ENCODE peak calls at places on chromosome 13, in ten cellular contexts. E, B, Q, U, X, V, O, P, H and R are unnamed samples.

GRCh38 chr13:48542581-48543341 is 9.9 kb upstream of the RCBTB2 start:
- DNase-seq in E (no peak), B (peak), Q (peak), U (no peak), X (peak), V (peak), O (peak), P (no peak), H (peak), R (peak)

GRCh38 chr13:57018915-57019314 is 121.8 kb upstream of the PRR20A start:
- DNase-seq in E (no peak), B (no peak), Q (no peak), U (no peak), X (no peak), V (no peak), O (no peak), P (no peak), H (no peak), R (no peak)

GRCh38 chr13:33512880-33513554 is 227.5 kb upstream of the STARD13 start:
- DNase-seq in E (no peak), B (peak), Q (no peak), U (peak), X (no peak), V (no peak), O (no peak), P (no peak), H (no peak), R (peak)

GRCh38 chr13:94613051-94613450 is 11.4 kb downstream of the GPR180 start:
- DNase-seq in E (no peak), B (no peak), Q (no peak), U (no peak), X (no peak), V (no peak), O (no peak), P (no peak), H (no peak), R (no peak)

GRCh38 chr13:59533561-59534337 is 630.0 kb downstream of the DIAPH3 start:
- DNase-seq in E (no peak), B (peak), Q (no peak), U (no peak), X (no peak), V (no peak), O (no peak), P (no peak), H (no peak), R (no peak)

GRCh38 chr13:22357132-22357531 is 686.3 kb downstream of the FGF9 start:
- DNase-seq in E (no peak), B (no peak), Q (no peak), U (peak), X (no peak), V (no peak), O (no peak), P (no peak), H (no peak), R (peak)

GRCh38 chr13:114230575-114230974 is 4.1 kb upstream of the CDC16 start:
- DNase-seq in E (no peak), B (no peak), Q (no peak), U (no peak), X (no peak), V (no peak), O (no peak), P (no peak), H (no peak), R (no peak)

GRCh38 chr13:42381165-42381425 is 109.1 kb downstream of the AKAP11 start:
- DNase-seq in E (no peak), B (no peak), Q (no peak), U (no peak), X (no peak), V (no peak), O (no peak), P (no peak), H (no peak), R (no peak)

GRCh38 chr13:45833663-45834062 is 17.9 kb downstream of the SIAH3 start:
- DNase-seq in E (no peak), B (peak), Q (peak), U (peak), X (no peak), V (no peak), O (no peak), P (peak), H (no peak), R (peak)

DNA sequence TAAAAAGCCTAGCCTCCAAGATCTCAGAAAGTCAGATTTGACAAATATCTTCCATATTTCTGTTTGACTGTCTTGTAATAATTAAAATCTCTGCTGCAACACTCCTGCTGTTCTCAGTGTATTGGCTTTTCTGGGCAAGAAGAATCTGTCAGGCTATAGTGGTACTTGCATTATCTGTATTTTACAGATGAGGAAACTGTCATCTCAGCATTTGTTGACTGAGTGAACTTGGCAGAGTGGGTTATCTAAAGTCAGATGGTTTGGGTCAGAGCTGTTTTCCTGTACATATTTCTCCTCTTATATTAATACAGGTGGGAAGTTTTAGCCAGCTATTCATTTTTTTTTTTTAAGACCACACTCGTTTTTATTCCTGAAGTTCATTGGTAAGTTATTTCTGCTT is 1378.2 kb upstream of the PCDH20 start:
- DNase-seq in E (no peak), B (no peak), Q (no peak), U (no peak), X (no peak), V (no peak), O (no peak), P (no peak), H (no peak), R (no peak)
- H3K4me3 ChIP-seq in E (no peak), B (no peak), Q (no peak), U (no peak), X (no peak), V (no peak), O (no peak), P (no peak), H (no peak), R (no peak)

GRCh38 chr13:39405107-39405506 is 197.9 kb downstream of the LHFPL6 start:
- DNase-seq in E (no peak), B (peak), Q (no peak), U (no peak), X (no peak), V (no peak), O (no peak), P (no peak), H (no peak), R (peak)
- H3K4me3 ChIP-seq in E (no peak), B (no peak), Q (no peak), U (no peak), X (no peak), V (no peak), O (no peak), P (no peak), H (no peak), R (no peak)

GRCh38 chr13:34749046-34749445 is 193.0 kb upstream of the NBEA start:
- DNase-seq in E (no peak), B (no peak), Q (no peak), U (no peak), X (no peak), V (no peak), O (no peak), P (no peak), H (no peak), R (no peak)

GRCh38 chr13:34750078-34750703 is 191.9 kb upstream of the NBEA start:
- DNase-seq in E (no peak), B (no peak), Q (peak), U (no peak), X (no peak), V (peak), O (peak), P (no peak), H (no peak), R (no peak)

GRCh38 chr13:34751492-34751891 is 190.6 kb upstream of the NBEA start:
- DNase-seq in E (no peak), B (no peak), Q (no peak), U (no peak), X (no peak), V (no peak), O (no peak), P (no peak), H (no peak), R (no peak)

GRCh38 chr13:34752561-34752960 is 189.5 kb upstream of the NBEA start:
- DNase-seq in E (no peak), B (no peak), Q (no peak), U (no peak), X (no peak), V (no peak), O (no peak), P (no peak), H (no peak), R (no peak)

DNA sequence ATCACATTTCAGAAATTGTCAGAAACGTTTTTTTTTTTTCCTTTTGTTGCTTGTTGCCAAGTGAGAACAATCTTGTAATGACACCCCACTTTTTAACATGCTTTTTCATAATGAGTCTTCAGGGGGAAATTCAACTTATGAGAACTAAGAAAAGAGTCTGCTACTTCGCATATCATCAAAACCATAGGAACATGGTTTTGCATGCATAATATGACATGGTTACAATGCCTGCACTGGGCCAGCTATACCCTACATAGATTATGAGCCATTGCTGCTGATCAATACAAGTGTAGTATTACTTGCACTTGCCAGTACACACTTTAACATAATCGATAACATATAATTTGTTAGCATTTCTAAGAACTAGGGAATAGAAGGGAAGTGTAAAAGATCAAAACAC is 191.0 kb upstream of the NBEA start:
- DNase-seq in E (no peak), B (no peak), Q (no peak), U (no peak), X (no peak), V (no peak), O (no peak), P (no peak), H (no peak), R (no peak)
- H3K4me3 ChIP-seq in E (no peak), B (no peak), Q (no peak), U (no peak), X (no peak), V (no peak), O (no peak), P (no peak), H (no peak), R (no peak)

GRCh38 chr13:73064991-73065390 is 6.2 kb downstream of the KLF5 start:
- DNase-seq in E (no peak), B (no peak), Q (no peak), U (no peak), X (no peak), V (no peak), O (no peak), P (no peak), H (no peak), R (no peak)
- H3K4me3 ChIP-seq in E (no peak), B (no peak), Q (no peak), U (no peak), X (no peak), V (no peak), O (no peak), P (no peak), H (no peak), R (no peak)

DNA sequence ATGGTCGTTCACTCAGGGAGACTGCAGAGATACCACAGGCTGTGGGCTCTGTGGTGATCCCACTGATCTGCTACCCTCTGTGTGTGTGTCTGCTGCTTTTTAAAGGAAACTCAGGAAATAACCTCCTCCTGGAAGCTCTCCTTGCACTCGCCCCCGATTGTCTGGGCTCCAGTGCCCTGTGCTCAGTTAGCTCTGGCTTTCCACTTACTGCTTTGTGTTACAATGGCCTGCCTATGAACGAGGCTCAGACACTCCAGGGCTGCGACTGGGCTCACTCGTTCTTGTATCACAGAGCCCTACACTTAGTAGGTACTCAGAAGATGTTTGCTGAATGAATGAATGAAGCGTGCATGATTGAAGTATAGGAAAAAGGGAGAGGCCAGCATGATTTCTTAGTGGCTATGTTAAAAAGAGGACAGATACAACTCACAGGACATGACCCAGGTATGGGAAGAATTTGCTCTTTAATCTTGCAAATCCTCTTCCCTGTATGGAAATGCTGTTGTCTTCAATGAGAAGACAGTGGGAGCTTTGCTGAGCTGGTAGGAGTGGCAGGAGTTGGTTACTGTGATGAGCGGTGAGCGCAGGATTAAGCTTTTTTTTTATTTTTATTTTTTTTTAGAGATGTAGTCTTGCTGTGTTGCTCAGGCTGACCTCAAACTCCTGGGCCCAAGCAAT is 26.4 kb downstream of the B3GLCT start:
- DNase-seq in E (no peak), B (no peak), Q (no peak), U (no peak), X (no peak), V (peak), O (no peak), P (no peak), H (no peak), R (no peak)
- H3K4me3 ChIP-seq in E (no peak), B (no peak), Q (no peak), U (no peak), X (no peak), V (no peak), O (no peak), P (no peak), H (no peak), R (no peak)